ENCODE peak calls at places on chromosome 20, in six cellular contexts. Y is dorsolateral prefrontal cortex; C is KBM-7; Q is kidney; K is tibial artery; L is stimulated activated CD4-positive, alpha-beta T cell treated with anti-CD3 and anti-CD28 coated beads, Interleukin-1b, Interleukin-23, amount 100 ng/mL, for 1 hour. M is an unnamed sample.

GRCh38 chr20:2387180-2387577 is 6.5 kb downstream of the TGM6 start:
- DNase-seq in Y (no peak), C (peak), Q (no peak), K (no peak), L (no peak), M (peak)

GRCh38 chr20:60528141-60528540 is 569.9 kb downstream of the CDH26 start:
- DNase-seq in Y (no peak), C (no peak), Q (no peak), K (no peak), L (no peak), M (no peak)

GRCh38 chr20:10970109-10970508 is 296.3 kb upstream of the JAG1 start:
- DNase-seq in Y (no peak), C (no peak), Q (no peak), K (no peak), L (no peak), M (no peak)

GRCh38 chr20:12911372-12911771 is 97.4 kb upstream of the SPTLC3 start:
- DNase-seq in Y (no peak), C (no peak), Q (no peak), K (no peak), L (no peak), M (no peak)

GRCh38 chr20:19616620-19617019 is 141.4 kb upstream of the RIN2 start:
- DNase-seq in Y (no peak), C (no peak), Q (no peak), K (no peak), L (no peak), M (no peak)

GRCh38 chr20:2515203-2515602 is 6.5 kb upstream of the ZNF343 start:
- DNase-seq in Y (no peak), C (no peak), Q (no peak), K (no peak), L (no peak), M (no peak)

GRCh38 chr20:60138263-60139127 is 180.3 kb downstream of the CDH26 start:
- DNase-seq in Y (no peak), C (no peak), Q (peak), K (no peak), L (no peak), M (peak)

GRCh38 chr20:44056010-44056698 is 130.8 kb downstream of the JPH2 start:
- DNase-seq in Y (no peak), C (peak), Q (no peak), K (peak), L (peak), M (no peak)

GRCh38 chr20:57464642-57465211 is 60.2 kb downstream of the CTCFL start:
- DNase-seq in Y (no peak), C (peak), Q (peak), K (no peak), L (no peak), M (no peak)

GRCh38 chr20:51447097-51447764 is 95.3 kb downstream of the NFATC2 start:
- DNase-seq in Y (no peak), C (no peak), Q (peak), K (peak), L (no peak), M (no peak)

GRCh38 chr20:56574531-56575142 is 41.6 kb downstream of the FAM209B start:
- DNase-seq in Y (no peak), C (no peak), Q (peak), K (no peak), L (no peak), M (no peak)

GRCh38 chr20:57323034-57323433 is 6.6 kb upstream of the SPO11 start:
- DNase-seq in Y (no peak), C (no peak), Q (no peak), K (no peak), L (no peak), M (no peak)

GRCh38 chr20:60255866-60256265 is 297.6 kb downstream of the CDH26 start:
- DNase-seq in Y (no peak), C (no peak), Q (no peak), K (no peak), L (no peak), M (no peak)

M was measured in central memory CD8-positive, alpha-beta T cell.